ENCODE peak calls at places on chromosomes 3 and 15, in four cellular contexts. V is HL-60, D is GM12878, E is K562. M is an unnamed sample.

GRCh38 chr3:73685061-73685460 is 60.3 kb upstream of the PDZRN3 start:
- DNase-seq in V (no peak), D (no peak), E (no peak), M (no peak)

GRCh38 chr3:160478338-160478737 is 28.8 kb upstream of the TRIM59 start:
- DNase-seq in V (no peak), D (no peak), E (no peak), M (no peak)

GRCh38 chr15:61828860-61829513 is 231.3 kb downstream of the VPS13C start:
- DNase-seq in V (no peak), D (no peak), E (no peak), M (no peak)

GRCh38 chr15:57118013-57118799 is 199.8 kb downstream of the TCF12 start:
- DNase-seq in E (no peak), V (no peak), D (no peak), M (no peak)

GRCh38 chr3:8371085-8371551 is 130.5 kb upstream of the LMCD1 start:
- DNase-seq in V (no peak), D (no peak), E (no peak), M (no peak)

GRCh38 chr3:171376125-171376947 is 83.9 kb downstream of the TNIK start:
- DNase-seq in V (peak; percentile 78), D (no peak), E (peak; percentile 57), M (no peak)

GRCh38 chr3:47384425-47384824 is 3.6 kb downstream of the PTPN23 start:
- DNase-seq in V (no peak), D (no peak), E (no peak), M (no peak)

GRCh38 chr15:89469331-89470107 is 26.9 kb downstream of the RHCG start:
- DNase-seq in E (no peak), V (no peak), D (no peak), M (no peak)

GRCh38 chr15:101024709-101025108 is 105.6 kb downstream of the LRRK1 start:
- DNase-seq in E (no peak), D (no peak), V (no peak), M (no peak)

GRCh38 chr3:180416111-180416541 is 185.8 kb upstream of the TTC14 start:
- DNase-seq in E (no peak), V (no peak), D (no peak), M (no peak)

GRCh38 chr3:41519746-41520145 is 320.4 kb downstream of the CTNNB1 start:
- DNase-seq in E (no peak), V (no peak), D (no peak), M (no peak)

GRCh38 chr15:43329222-43329959 is 982 bp downstream of the LCMT2 start:
- DNase-seq in E (peak; percentile 44), D (no peak), V (no peak), M (no peak)

GRCh38 chr15:86855962-86856361 is 776.3 kb downstream of the AGBL1 start:
- DNase-seq in E (no peak), V (no peak), D (no peak), M (no peak)

GRCh38 chr3:42684632-42685362 is 540 bp upstream of the KLHL40 start:
- DNase-seq in D (no peak), E (no peak), V (no peak), M (no peak)

GRCh38 chr15:59953392-59953883 is 50.7 kb upstream of the FOXB1 start:
- DNase-seq in D (no peak), V (no peak), E (no peak), M (no peak)

GRCh38 chr3:71026634-71027578 is 556.6 kb downstream of the FOXP1 start:
- DNase-seq in E (no peak), D (no peak), V (peak; percentile 36), M (no peak)

GRCh38 chr3:11134794-11135193 is 19.5 kb upstream of the HRH1 start:
- DNase-seq in D (no peak), E (no peak), V (no peak), M (no peak)

GRCh38 chr3:134008630-134009156 is 21.0 kb downstream of the SLCO2A1 start:
- DNase-seq in D (no peak), V (no peak), E (no peak), M (no peak)

GRCh38 chr15:100041380-100041779 is 300.4 kb downstream of the ADAMTS17 start:
- DNase-seq in D (no peak), E (no peak), V (no peak), M (no peak)

GRCh38 chr3:112773864-112774263 is 72.8 kb downstream of the CD200R1L start:
- DNase-seq in E (no peak), D (peak; percentile 40), V (no peak), M (no peak)

GRCh38 chr3:53604232-53604631 is 109.8 kb downstream of the CACNA1D start:
- DNase-seq in D (no peak), V (no peak), E (no peak), M (no peak)

GRCh38 chr3:11155341-11156025 is 1.2 kb downstream of the HRH1 start:
- DNase-seq in D (no peak), E (peak; percentile 49), V (peak; percentile 44), M (no peak)

GRCh38 chr3:192864943-192865342 is 52.7 kb downstream of the MB21D2 start:
- DNase-seq in V (no peak), E (no peak), D (no peak), M (no peak)

GRCh38 chr3:138253609-138254008 is 66.5 kb downstream of the ARMC8 start:
- DNase-seq in E (no peak), V (no peak), D (no peak), M (no peak)

GRCh38 chr15:66646308-66646707 is 55.7 kb upstream of the SMAD6 start:
- DNase-seq in E (no peak), D (no peak), V (no peak), M (no peak)

GRCh38 chr3:133413166-133414020 is 13.5 kb downstream of the BFSP2 start:
- DNase-seq in D (no peak), E (no peak), V (no peak), M (no peak)

GRCh38 chr3:150300847-150301517 is 107.1 kb upstream of the TSC22D2 start:
- DNase-seq in E (no peak), D (no peak), V (no peak), M (no peak)

GRCh38 chr3:170419301-170420087 is 826 bp downstream of the CLDN11 start:
- DNase-seq in D (no peak), E (no peak), V (no peak), M (no peak)

GRCh38 chr15:70826634-70827033 is 27.3 kb downstream of the LARP6 start:
- DNase-seq in E (no peak), V (peak; percentile 44), D (no peak), M (no peak)

GRCh38 chr3:125077864-125078263 is 22.1 kb upstream of the HEG1 start:
- DNase-seq in E (no peak), V (no peak), D (peak; percentile 21), M (no peak)

GRCh38 chr15:40769310-40770146 is at the start of gene C15orf62:
- DNase-seq in D (peak; percentile 53), V (peak; percentile 77), E (no peak), M (peak; percentile 57)

GRCh38 chr3:181461381-181461780 is 250.3 kb upstream of the SOX2 start:
- DNase-seq in D (no peak), E (no peak), V (no peak), M (no peak)

GRCh38 chr15:75191235-75191634 is 10.4 kb upstream of the C15orf39 start:
- DNase-seq in V (no peak), D (no peak), E (no peak), M (no peak)

GRCh38 chr15:75186044-75186443 is 15.6 kb upstream of the C15orf39 start:
- DNase-seq in D (no peak), E (no peak), V (no peak), M (no peak)

GRCh38 chr15:75192307-75192706 is 9.4 kb upstream of the C15orf39 start:
- DNase-seq in D (no peak), V (no peak), E (no peak), M (no peak)

GRCh38 chr15:75185271-75186029 is 16.2 kb upstream of the C15orf39 start:
- DNase-seq in E (no peak), D (no peak), V (peak; percentile 30), M (no peak)

DNA sequence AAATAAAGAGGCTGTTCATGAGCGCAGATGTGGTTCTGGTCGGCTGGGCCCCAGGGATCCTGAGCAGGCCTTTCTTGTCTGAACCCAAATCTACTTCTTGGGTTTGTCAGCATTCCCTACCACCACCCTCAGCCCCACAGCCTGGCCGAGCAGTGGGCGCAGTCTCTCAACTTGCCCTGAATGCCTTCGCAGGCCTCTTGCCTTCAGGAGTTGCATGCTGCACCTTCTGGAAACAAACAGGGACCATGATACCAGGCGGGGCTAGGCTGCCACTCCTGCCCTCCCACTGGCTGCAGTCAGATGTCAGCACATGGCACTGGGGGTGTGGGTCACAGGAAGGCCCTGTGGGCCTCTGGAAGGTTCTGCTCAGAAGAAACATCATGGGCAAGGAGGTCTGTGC is 13.2 kb upstream of the C15orf39 start:
- DNase-seq in E (no peak), D (no peak), V (no peak), M (no peak)
- TF ChIP-seq SPI1 in E (no peak), D (no peak), V (no peak), M (no peak)

GRCh38 chr3:104906001-104906639 is 460.6 kb upstream of the ALCAM start:
- DNase-seq in V (no peak), E (no peak), D (no peak), M (no peak)
- TF ChIP-seq SPI1 in V (no peak), E (no peak), D (no peak), M (no peak)

DNA sequence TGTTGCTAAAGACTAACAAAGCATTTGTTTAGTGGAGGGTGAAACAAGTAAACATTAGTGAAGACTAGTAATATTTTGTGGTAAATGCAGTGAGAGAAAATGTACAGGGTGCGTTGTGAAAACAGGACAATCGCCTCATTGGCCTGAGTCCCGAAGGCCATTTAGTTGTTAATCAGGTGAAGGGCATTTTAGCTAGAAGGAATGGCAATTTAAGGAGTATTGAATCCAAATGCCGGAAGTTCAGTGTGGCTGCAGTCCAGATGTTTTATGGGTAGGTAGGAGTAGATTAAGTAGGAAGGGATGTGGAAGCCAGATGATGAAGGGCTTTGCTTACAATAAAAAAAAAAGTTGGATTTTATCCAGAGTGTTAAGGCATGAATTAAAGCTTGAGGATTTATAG is 572.7 kb downstream of the NLGN1 start:
- DNase-seq in E (no peak), V (no peak), D (no peak), M (no peak)
- TF ChIP-seq SPI1 in E (no peak), V (no peak), D (no peak), M (no peak)

GRCh38 chr3:21944251-21944650 is 193.2 kb upstream of the ZNF385D start:
- DNase-seq in D (no peak), E (no peak), V (no peak), M (no peak)

GRCh38 chr3:21938267-21938681 is 187.3 kb upstream of the ZNF385D start:
- DNase-seq in V (no peak), D (no peak), E (no peak), M (no peak)

DNA sequence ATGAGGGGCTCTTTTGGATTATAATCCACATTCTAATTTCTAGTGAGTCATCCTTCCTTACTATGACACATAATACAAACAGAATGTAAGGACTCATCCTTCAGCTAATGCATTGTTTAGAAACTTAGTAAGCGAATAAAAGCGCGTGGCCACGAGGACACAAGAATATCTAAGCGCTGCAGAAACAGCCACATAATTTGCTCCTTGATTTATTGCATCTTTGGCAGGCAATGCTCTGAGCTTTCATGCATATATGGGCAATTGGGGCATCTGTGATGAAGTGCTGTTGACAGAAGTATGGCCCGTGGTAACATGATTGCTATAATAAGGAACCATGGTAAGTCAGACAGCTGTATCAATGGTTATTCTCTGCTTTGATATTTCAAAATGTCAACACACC is 191.3 kb upstream of the ZNF385D start:
- DNase-seq in V (no peak), E (no peak), D (no peak), M (no peak)
- TF ChIP-seq SPI1 in V (no peak), E (no peak), D (no peak), M (no peak)

M was measured in GM12891.